ENCODE peak calls at places on chromosomes 6 and 20, in eight cellular contexts. T, L, Z, K, R, F, X and V are unnamed samples.

GRCh38 chr6:111737065-111737521 is 131.4 kb upstream of the TRAF3IP2 start:
- DNase-seq in T (peak; percentile 72), L (no peak), Z (no peak), K (peak; percentile 66), R (peak; percentile 41), F (peak; percentile 49), X (no peak), V (no peak)

GRCh38 chr20:36098364-36098763 is 56.2 kb upstream of the EPB41L1 start:
- DNase-seq in T (peak; percentile 42), L (no peak), Z (no peak), K (peak; percentile 75), R (no peak), F (peak; percentile 69), X (peak; percentile 85), V (no peak)

GRCh38 chr6:164419099-164419498 is 890.3 kb downstream of the C6orf118 start:
- DNase-seq in T (no peak), L (no peak), Z (no peak), K (peak; percentile 6), R (no peak), F (no peak), X (no peak), V (no peak)

GRCh38 chr6:147950623-147950987 is 392.0 kb upstream of the SASH1 start:
- DNase-seq in T (peak; percentile 47), L (no peak), Z (no peak), K (no peak), R (no peak), F (peak; percentile 81), X (no peak), V (no peak)

GRCh38 chr6:35084041-35084491 is 57.1 kb downstream of the TCP11 start:
- DNase-seq in T (no peak), L (no peak), Z (no peak), K (no peak), R (no peak), F (no peak), X (no peak), V (no peak)

GRCh38 chr6:34352305-34352937 is 40.0 kb downstream of the NUDT3 start:
- DNase-seq in T (no peak), L (no peak), Z (no peak), K (peak; percentile 43), R (no peak), F (peak; percentile 34), X (peak; percentile 51), V (no peak)

GRCh38 chr20:40956503-40956902 is 72.1 kb upstream of the TOP1 start:
- DNase-seq in T (no peak), L (no peak), Z (peak; percentile 31), K (no peak), R (no peak), F (no peak), X (no peak), V (no peak)

GRCh38 chr6:12381587-12381986 is 91.4 kb downstream of the EDN1 start:
- DNase-seq in T (peak; percentile 76), L (no peak), Z (no peak), K (peak; percentile 46), R (no peak), F (no peak), X (no peak), V (no peak)

GRCh38 chr6:11278207-11278559 is 45.7 kb upstream of the NEDD9 start:
- DNase-seq in T (no peak), L (no peak), Z (no peak), K (no peak), R (no peak), F (no peak), X (no peak), V (no peak)

GRCh38 chr20:22601361-22602141 is 17.2 kb upstream of the FOXA2 start:
- DNase-seq in T (peak; percentile 24), L (no peak), Z (no peak), K (no peak), R (peak; percentile 20), F (no peak), X (no peak), V (peak; percentile 34)

GRCh38 chr20:2815242-2815900 is 584 bp downstream of the C20orf141 start:
- DNase-seq in T (no peak), L (no peak), Z (no peak), K (no peak), R (no peak), F (no peak), X (no peak), V (no peak)

GRCh38 chr6:21953831-21954801 is 342.7 kb downstream of the PRL start:
- DNase-seq in T (peak; percentile 9), L (no peak), Z (no peak), K (peak; percentile 16), R (peak; percentile 15), F (peak; percentile 82), X (no peak), V (peak; percentile 61)

GRCh38 chr20:46708172-46708860 is 1.1 kb upstream of the SLC2A10 start:
- DNase-seq in T (no peak), L (peak; percentile 43), Z (peak; percentile 83), K (no peak), R (peak; percentile 82), F (no peak), X (no peak), V (peak; percentile 70)

GRCh38 chr6:453152-453551 is 61.6 kb downstream of the IRF4 start:
- DNase-seq in T (no peak), L (no peak), Z (peak; percentile 42), K (peak; percentile 59), R (no peak), F (peak; percentile 80), X (no peak), V (no peak)

GRCh38 chr6:79427721-79428120 is 109.5 kb downstream of the LCA5 start:
- DNase-seq in T (no peak), L (no peak), Z (no peak), K (no peak), R (no peak), F (no peak), X (no peak), V (no peak)

GRCh38 chr6:36817864-36818263 is 21.4 kb downstream of the CPNE5 start:
- DNase-seq in T (no peak), L (no peak), Z (no peak), K (no peak), R (no peak), F (no peak), X (no peak), V (no peak)

GRCh38 chr6:112879920-112880413 is 532.8 kb downstream of the RFPL4B start:
- DNase-seq in T (no peak), L (peak; percentile 90), Z (peak; percentile 61), K (no peak), R (peak; percentile 85), F (no peak), X (no peak), V (peak; percentile 91)

GRCh38 chr6:163759542-163759941 is 345.0 kb downstream of the QKI start:
- DNase-seq in T (no peak), L (no peak), Z (no peak), K (peak; percentile 43), R (no peak), F (no peak), X (no peak), V (no peak)

GRCh38 chr6:29516108-29516507 is 28.4 kb upstream of the MAS1L start:
- DNase-seq in T (peak; percentile 93), L (no peak), Z (no peak), K (peak; percentile 57), R (no peak), F (peak; percentile 5), X (peak; percentile 77), V (no peak)

GRCh38 chr20:64192406-64192805 is 28.2 kb downstream of the MYT1 start:
- DNase-seq in T (no peak), L (peak; percentile 79), Z (peak; percentile 74), K (no peak), R (no peak), F (no peak), X (no peak), V (peak; percentile 36)

GRCh38 chr6:75563032-75563431 is 38.6 kb upstream of the SENP6 start:
- DNase-seq in T (peak; percentile 30), L (peak; percentile 60), Z (peak; percentile 48), K (peak; percentile 47), R (peak; percentile 37), F (peak; percentile 18), X (peak; percentile 69), V (peak; percentile 32)

GRCh38 chr20:60168963-60169362 is 210.7 kb downstream of the CDH26 start:
- DNase-seq in T (no peak), L (no peak), Z (no peak), K (no peak), R (no peak), F (no peak), X (no peak), V (no peak)

GRCh38 chr6:157236040-157236725 is 87.1 kb downstream of the TMEM242 start:
- DNase-seq in T (no peak), L (peak; percentile 41), Z (peak; percentile 82), K (peak; percentile 23), R (no peak), F (no peak), X (no peak), V (no peak)
- TF ChIP-seq EZH2 in T (peak; percentile 32), L (peak; percentile 94), Z (peak; percentile 73), K (peak; percentile 56), R (peak; percentile 24), F (peak; percentile 18), X (no peak), V (peak; percentile 78)

DNA sequence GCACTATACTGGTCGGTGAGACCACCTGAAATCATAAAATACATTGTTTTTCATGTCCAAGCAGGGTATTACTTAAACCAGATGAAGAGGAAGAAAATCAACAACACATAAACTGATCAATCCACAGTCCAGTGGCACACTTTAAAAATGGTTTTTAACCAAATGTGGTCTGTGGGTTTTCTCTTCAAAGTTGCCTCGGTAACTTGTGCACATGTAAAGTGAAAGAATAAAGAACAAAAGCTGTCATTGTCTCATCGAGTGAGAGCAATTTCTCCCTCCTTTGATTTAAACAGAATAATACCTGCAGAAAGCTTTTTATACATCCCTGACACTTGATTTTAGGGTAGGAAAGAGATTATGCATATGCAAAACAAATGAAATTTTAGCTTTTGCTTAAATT is 3.7 kb downstream of the FLRT3 start:
- DNase-seq in T (no peak), L (no peak), Z (no peak), K (no peak), R (no peak), F (no peak), X (no peak), V (no peak)
- TF ChIP-seq EZH2 in T (no peak), L (no peak), Z (no peak), K (no peak), R (no peak), F (no peak), X (no peak), V (no peak)

DNA sequence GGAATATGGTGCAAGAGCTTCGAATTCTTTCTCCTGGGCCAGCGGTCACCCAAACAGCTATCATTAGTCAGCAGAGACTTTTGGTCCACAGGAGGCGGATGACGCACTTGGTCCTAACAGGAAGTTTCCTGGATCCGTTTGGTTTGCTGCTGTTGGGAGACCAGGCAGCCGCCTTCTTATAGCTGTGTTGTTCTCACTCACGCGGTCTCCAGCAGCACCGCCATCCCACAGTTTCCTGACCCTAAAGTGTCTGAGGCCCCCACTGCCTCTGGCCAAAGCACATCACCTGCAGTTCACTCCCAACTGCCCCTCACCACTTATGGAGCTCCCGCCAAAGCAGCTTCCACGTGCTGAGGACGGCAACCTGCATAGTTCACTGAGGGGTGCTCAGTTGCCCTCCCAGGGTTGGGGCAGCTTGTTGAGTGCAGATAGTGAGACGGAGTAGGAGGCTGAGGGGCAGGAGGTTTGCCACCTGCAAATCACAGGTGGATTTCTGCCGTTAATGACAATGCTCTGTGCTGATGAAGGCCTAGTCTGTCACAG is 268.7 kb downstream of the ERMARD start:
- DNase-seq in T (no peak), L (no peak), Z (no peak), K (no peak), R (no peak), F (no peak), X (no peak), V (no peak)
- TF ChIP-seq EZH2 in T (no peak), L (no peak), Z (no peak), K (no peak), R (no peak), F (no peak), X (no peak), V (no peak)

GRCh38 chr6:24872769-24873168 is 63.0 kb downstream of the RIPOR2 start:
- DNase-seq in T (no peak), L (peak; percentile 75), Z (no peak), K (no peak), R (no peak), F (no peak), X (no peak), V (peak; percentile 28)
- TF ChIP-seq EZH2 in T (no peak), L (no peak), Z (no peak), K (no peak), R (no peak), F (no peak), X (no peak), V (no peak)